ENCODE peak calls at places on chromosomes 13 and 19, in seven cellular contexts. One of them, this sample, is unnamed.

GRCh38 chr19:18898533-18899408 is 2.8 kb upstream of the CERS1 start:
- DNase-seq in progenitor cell of endocrine pancreas: no peak
- DNase-seq in T-helper 17 cell: no peak
- DNase-seq in EL: no peak
- DNase-seq in HS-5: no peak
- DNase-seq in testis: no peak
- DNase-seq in CD4-positive, alpha-beta T cell: no peak
- DNase-seq in this sample: no peak

GRCh38 chr13:30671271-30671815 is 53.6 kb downstream of the USPL1 start:
- DNase-seq in T-helper 17 cell: no peak
- DNase-seq in testis: no peak
- DNase-seq in EL: no peak
- DNase-seq in progenitor cell of endocrine pancreas: no peak
- DNase-seq in HS-5: no peak
- DNase-seq in CD4-positive, alpha-beta T cell: no peak
- DNase-seq in this sample: no peak

GRCh38 chr13:36096411-36097184 is 34.6 kb downstream of the DCLK1 start:
- DNase-seq in EL: peak; percentile 2
- DNase-seq in progenitor cell of endocrine pancreas: no peak
- DNase-seq in HS-5: no peak
- DNase-seq in CD4-positive, alpha-beta T cell: no peak
- DNase-seq in testis: no peak
- DNase-seq in T-helper 17 cell: no peak
- DNase-seq in this sample: no peak

GRCh38 chr13:89565711-89566110 is 1781.8 kb upstream of the MIR17HG start:
- DNase-seq in T-helper 17 cell: no peak
- DNase-seq in progenitor cell of endocrine pancreas: no peak
- DNase-seq in CD4-positive, alpha-beta T cell: no peak
- DNase-seq in testis: no peak
- DNase-seq in HS-5: no peak
- DNase-seq in EL: no peak
- DNase-seq in this sample: no peak

GRCh38 chr13:30710442-30710841 is 24.9 kb upstream of the ALOX5AP start:
- DNase-seq in EL: no peak
- DNase-seq in CD4-positive, alpha-beta T cell: no peak
- DNase-seq in T-helper 17 cell: no peak
- DNase-seq in HS-5: no peak
- DNase-seq in progenitor cell of endocrine pancreas: no peak
- DNase-seq in testis: no peak
- DNase-seq in this sample: no peak

GRCh38 chr13:60661514-60661913 is 264.5 kb downstream of the TDRD3 start:
- DNase-seq in progenitor cell of endocrine pancreas: no peak
- DNase-seq in EL: no peak
- DNase-seq in CD4-positive, alpha-beta T cell: no peak
- DNase-seq in testis: no peak
- DNase-seq in T-helper 17 cell: no peak
- DNase-seq in HS-5: no peak
- DNase-seq in this sample: no peak

GRCh38 chr19:58218899-58219298 is 9.8 kb upstream of the ZNF544 start:
- DNase-seq in T-helper 17 cell: no peak
- DNase-seq in EL: peak; percentile 31
- DNase-seq in progenitor cell of endocrine pancreas: no peak
- DNase-seq in HS-5: no peak
- DNase-seq in CD4-positive, alpha-beta T cell: peak; percentile 20
- DNase-seq in testis: peak; percentile 42
- DNase-seq in this sample: no peak

GRCh38 chr13:81089758-81090157 is 748.8 kb upstream of the SPRY2 start:
- DNase-seq in T-helper 17 cell: no peak
- DNase-seq in testis: no peak
- DNase-seq in progenitor cell of endocrine pancreas: no peak
- DNase-seq in EL: no peak
- DNase-seq in HS-5: no peak
- DNase-seq in CD4-positive, alpha-beta T cell: no peak
- DNase-seq in this sample: no peak

GRCh38 chr13:44243198-44243852 is 130.3 kb upstream of the SERP2 start:
- DNase-seq in EL: peak; percentile 53
- DNase-seq in CD4-positive, alpha-beta T cell: no peak
- DNase-seq in progenitor cell of endocrine pancreas: no peak
- DNase-seq in testis: no peak
- DNase-seq in T-helper 17 cell: no peak
- DNase-seq in HS-5: no peak
- DNase-seq in this sample: no peak

GRCh38 chr19:7789447-7789846 is 26.4 kb downstream of the CLEC4M start:
- DNase-seq in progenitor cell of endocrine pancreas: no peak
- DNase-seq in HS-5: no peak
- DNase-seq in T-helper 17 cell: no peak
- DNase-seq in testis: no peak
- DNase-seq in CD4-positive, alpha-beta T cell: peak; percentile 17
- DNase-seq in EL: no peak
- DNase-seq in this sample: no peak

GRCh38 chr19:29640231-29640630 is 25.0 kb upstream of the PLEKHF1 start:
- DNase-seq in testis: peak; percentile 73
- DNase-seq in HS-5: no peak
- DNase-seq in progenitor cell of endocrine pancreas: no peak
- DNase-seq in T-helper 17 cell: no peak
- DNase-seq in EL: no peak
- DNase-seq in CD4-positive, alpha-beta T cell: no peak
- DNase-seq in this sample: no peak

GRCh38 chr19:32823747-32824102 is 45.8 kb downstream of the SLC7A9 start:
- DNase-seq in T-helper 17 cell: no peak
- DNase-seq in testis: no peak
- DNase-seq in CD4-positive, alpha-beta T cell: no peak
- DNase-seq in progenitor cell of endocrine pancreas: no peak
- DNase-seq in EL: no peak
- DNase-seq in HS-5: no peak
- DNase-seq in this sample: no peak

GRCh38 chr13:113774177-113775107 is 15.4 kb downstream of the TMEM255B start:
- DNase-seq in testis: no peak
- DNase-seq in HS-5: no peak
- DNase-seq in progenitor cell of endocrine pancreas: no peak
- DNase-seq in CD4-positive, alpha-beta T cell: no peak
- DNase-seq in T-helper 17 cell: no peak
- DNase-seq in EL: peak; percentile 32
- DNase-seq in this sample: peak; percentile 47

GRCh38 chr13:21476893-21477472 is 17.9 kb upstream of the ZDHHC20 start:
- DNase-seq in progenitor cell of endocrine pancreas: peak; percentile 83
- DNase-seq in testis: peak; percentile 88
- DNase-seq in HS-5: no peak
- DNase-seq in CD4-positive, alpha-beta T cell: peak; percentile 75
- DNase-seq in EL: peak; percentile 82
- DNase-seq in T-helper 17 cell: peak; percentile 62
- DNase-seq in this sample: peak; percentile 83

GRCh38 chr19:34733266-34733825 is 697 bp upstream of the ZNF181 start:
- DNase-seq in CD4-positive, alpha-beta T cell: no peak
- DNase-seq in HS-5: no peak
- DNase-seq in testis: peak; percentile 66
- DNase-seq in progenitor cell of endocrine pancreas: peak; percentile 15
- DNase-seq in T-helper 17 cell: no peak
- DNase-seq in EL: no peak
- DNase-seq in this sample: no peak

GRCh38 chr13:111042661-111043226 is 72.4 kb upstream of the ARHGEF7 start:
- DNase-seq in testis: no peak
- DNase-seq in T-helper 17 cell: no peak
- DNase-seq in progenitor cell of endocrine pancreas: no peak
- DNase-seq in CD4-positive, alpha-beta T cell: no peak
- DNase-seq in EL: no peak
- DNase-seq in HS-5: no peak
- DNase-seq in this sample: no peak

GRCh38 chr13:35720690-35721554 is 244.4 kb upstream of the MAB21L1 start:
- DNase-seq in testis: peak; percentile 65
- DNase-seq in HS-5: no peak
- DNase-seq in progenitor cell of endocrine pancreas: peak; percentile 81
- DNase-seq in T-helper 17 cell: no peak
- DNase-seq in CD4-positive, alpha-beta T cell: no peak
- DNase-seq in EL: peak; percentile 74
- DNase-seq in this sample: peak; percentile 80

GRCh38 chr19:1864480-1865171 is 1.2 kb upstream of the KLF16 start:
- DNase-seq in testis: peak; percentile 70
- DNase-seq in T-helper 17 cell: peak; percentile 47
- DNase-seq in EL: peak; percentile 67
- DNase-seq in HS-5: no peak
- DNase-seq in progenitor cell of endocrine pancreas: peak; percentile 75
- DNase-seq in CD4-positive, alpha-beta T cell: no peak
- DNase-seq in this sample: peak; percentile 89